ENCODE peak calls at places on chromosomes 7 and 10, in seven cellular contexts. F, M, U, H, X, Z and D are unnamed samples.
A peak's percentile ranks its signal among the peaks of the same experiment; 100 is the strongest.

GRCh38 chr7:2542924-2543871 is 12.1 kb downstream of the BRAT1 start:
- DNase-seq in U (no peak), M (no peak), F (no peak), Z (no peak), H (no peak), X (no peak), D (no peak)

GRCh38 chr7:28419717-28420116 is 7.4 kb downstream of the CREB5 start:
- DNase-seq in U (no peak), Z (no peak), F (no peak), H (peak; percentile 96), M (no peak), X (no peak), D (no peak)

GRCh38 chr7:142880886-142881505 is 4.5 kb downstream of the TRPV6 start:
- DNase-seq in X (peak; percentile 38), M (no peak), U (peak; percentile 79), F (no peak), Z (no peak), H (peak; percentile 47), D (peak; percentile 31)

GRCh38 chr7:30027065-30027456 is 559 bp upstream of the FKBP14 start:
- DNase-seq in H (peak; percentile 75), U (no peak), M (no peak), Z (no peak), X (peak; percentile 21), F (peak; percentile 20), D (no peak)

GRCh38 chr10:4331150-4331549 is 494.9 kb upstream of the AKR1E2 start:
- DNase-seq in F (peak; percentile 64), U (no peak), Z (no peak), M (no peak), X (no peak), H (no peak), D (no peak)

GRCh38 chr7:97499204-97499603 is 232.7 kb upstream of the TAC1 start:
- DNase-seq in M (no peak), F (no peak), U (peak; percentile 48), X (peak; percentile 5), H (peak; percentile 36), Z (peak; percentile 57), D (peak; percentile 49)

GRCh38 chr10:88707429-88708110 is 1.5 kb downstream of the LIPK start:
- DNase-seq in Z (no peak), M (no peak), F (no peak), X (peak; percentile 6), H (peak; percentile 86), U (no peak), D (no peak)

GRCh38 chr7:52500796-52501195 is 534.6 kb upstream of the POM121L12 start:
- DNase-seq in Z (no peak), F (no peak), X (no peak), M (no peak), U (no peak), H (no peak), D (no peak)

GRCh38 chr10:57996536-57996935 is 271.2 kb downstream of the IPMK start:
- DNase-seq in X (no peak), U (no peak), Z (no peak), M (no peak), F (no peak), H (no peak), D (no peak)

GRCh38 chr7:36103837-36104561 is 49.1 kb upstream of the EEPD1 start:
- DNase-seq in F (no peak), H (no peak), M (no peak), U (no peak), Z (no peak), X (no peak), D (no peak)

GRCh38 chr7:88759216-88759955 is at the start of gene ZNF804B:
- DNase-seq in Z (peak; percentile 2), M (peak; percentile 16), F (no peak), H (peak; percentile 8), X (peak; percentile 12), U (peak; percentile 78), D (peak; percentile 10)

GRCh38 chr7:30674420-30674819 is 7.8 kb downstream of the CRHR2 start:
- DNase-seq in Z (peak; percentile 12), U (no peak), F (no peak), M (no peak), H (no peak), X (no peak), D (peak; percentile 28)

GRCh38 chr7:137962491-137962874 is 39.4 kb downstream of the CREB3L2 start:
- DNase-seq in F (no peak), Z (no peak), U (no peak), M (no peak), X (no peak), H (no peak), D (no peak)

GRCh38 chr7:77940647-77941046 is 142.1 kb downstream of the PHTF2 start:
- DNase-seq in F (no peak), X (no peak), H (peak; percentile 71), M (no peak), Z (peak; percentile 11), U (no peak), D (peak; percentile 17)

GRCh38 chr10:69742928-69743602 is 58.6 kb upstream of the COL13A1 start:
- DNase-seq in X (peak; percentile 20), Z (no peak), H (peak; percentile 63), F (no peak), U (peak; percentile 74), M (peak; percentile 63), D (peak; percentile 0)

GRCh38 chr10:13056461-13057077 is 43.4 kb upstream of the OPTN start:
- DNase-seq in U (no peak), M (no peak), X (no peak), Z (no peak), F (no peak), H (peak; percentile 5), D (peak; percentile 10)

GRCh38 chr10:49282879-49283321 is 16.1 kb upstream of the C10orf71 start:
- DNase-seq in U (no peak), F (no peak), H (no peak), Z (no peak), M (no peak), X (no peak), D (no peak)

GRCh38 chr7:46145412-46145811 is 224.3 kb upstream of the IGFBP3 start:
- DNase-seq in H (peak; percentile 98), M (no peak), Z (no peak), F (peak; percentile 44), X (no peak), U (peak; percentile 79), D (no peak)

GRCh38 chr10:114437456-114438292 is 33.4 kb upstream of the AFAP1L2 start:
- DNase-seq in M (no peak), U (no peak), X (no peak), F (no peak), Z (no peak), H (peak; percentile 54), D (no peak)

GRCh38 chr10:75525067-75525466 is 93.6 kb downstream of the LRMDA start:
- DNase-seq in H (no peak), M (no peak), F (no peak), X (no peak), U (no peak), Z (no peak), D (no peak)

GRCh38 chr10:130747359-130747758 is 564.2 kb downstream of the TCERG1L start:
- DNase-seq in X (no peak), U (no peak), M (no peak), H (no peak), F (no peak), Z (no peak), D (no peak)

GRCh38 chr10:92756233-92757065 is 66.7 kb downstream of the HHEX start:
- DNase-seq in H (no peak), X (no peak), F (no peak), M (no peak), Z (no peak), U (no peak), D (peak; percentile 1)

GRCh38 chr7:44287488-44288380 is 37.7 kb downstream of the CAMK2B start:
- DNase-seq in X (no peak), Z (no peak), F (no peak), M (peak; percentile 18), H (no peak), U (peak; percentile 24), D (no peak)

GRCh38 chr10:126729314-126729871 is 58.9 kb upstream of the C10orf90 start:
- DNase-seq in X (no peak), H (no peak), U (no peak), F (no peak), M (no peak), Z (no peak), D (no peak)

GRCh38 chr10:44647877-44648542 is 263.1 kb upstream of the CXCL12 start:
- DNase-seq in Z (no peak), U (no peak), M (peak; percentile 55), X (no peak), H (peak; percentile 88), F (peak; percentile 24), D (no peak)

GRCh38 chr10:60963441-60964256 is 19.7 kb upstream of the RHOBTB1 start:
- DNase-seq in H (peak; percentile 73), M (no peak), Z (no peak), X (no peak), F (no peak), U (no peak), D (no peak)